ENCODE peak calls at places on chromosomes 5 and 9, in nine cellular contexts. One of them, this sample, is unnamed.

GRCh38 chr5:172584638-172585037 is 56.4 kb upstream of the NEURL1B start:
- DNase-seq in ACHN: no peak
- DNase-seq in HCEC 1CT: no peak
- DNase-seq in hepatic stellate cell: no peak
- DNase-seq in activated CD4-positive, alpha-beta T cell treated with anti-CD3 and anti-CD28 coated beads, Interleukin-2, amount 10 ng/mL, durations not matched to agents 7 days and 5 days: no peak
- DNase-seq in GM03348: no peak
- DNase-seq in left colon: no peak
- DNase-seq in HTR-8/SVneo: no peak
- DNase-seq in IMR-90: no peak
- DNase-seq in this sample: no peak

GRCh38 chr5:55333017-55333416 is 25.2 kb downstream of the MTREX start:
- DNase-seq in ACHN: no peak
- DNase-seq in HCEC 1CT: no peak
- DNase-seq in hepatic stellate cell: no peak
- DNase-seq in activated CD4-positive, alpha-beta T cell treated with anti-CD3 and anti-CD28 coated beads, Interleukin-2, amount 10 ng/mL, durations not matched to agents 7 days and 5 days: no peak
- DNase-seq in GM03348: no peak
- DNase-seq in left colon: no peak
- DNase-seq in HTR-8/SVneo: no peak
- DNase-seq in IMR-90: no peak
- DNase-seq in this sample: no peak

GRCh38 chr9:117473293-117473692 is 58.4 kb upstream of the ASTN2 start:
- DNase-seq in ACHN: no peak
- DNase-seq in HCEC 1CT: no peak
- DNase-seq in hepatic stellate cell: no peak
- DNase-seq in activated CD4-positive, alpha-beta T cell treated with anti-CD3 and anti-CD28 coated beads, Interleukin-2, amount 10 ng/mL, durations not matched to agents 7 days and 5 days: no peak
- DNase-seq in GM03348: no peak
- DNase-seq in left colon: no peak
- DNase-seq in HTR-8/SVneo: no peak
- DNase-seq in IMR-90: no peak
- DNase-seq in this sample: no peak

GRCh38 chr9:6975198-6975597 is 217.4 kb downstream of the KDM4C start:
- DNase-seq in ACHN: no peak
- DNase-seq in HCEC 1CT: no peak
- DNase-seq in hepatic stellate cell: no peak
- DNase-seq in activated CD4-positive, alpha-beta T cell treated with anti-CD3 and anti-CD28 coated beads, Interleukin-2, amount 10 ng/mL, durations not matched to agents 7 days and 5 days: no peak
- DNase-seq in GM03348: no peak
- DNase-seq in left colon: no peak
- DNase-seq in HTR-8/SVneo: no peak
- DNase-seq in IMR-90: no peak
- DNase-seq in this sample: no peak

GRCh38 chr9:3794005-3794404 is 268.2 kb upstream of the RFX3 start:
- DNase-seq in ACHN: no peak
- DNase-seq in HCEC 1CT: peak
- DNase-seq in hepatic stellate cell: no peak
- DNase-seq in activated CD4-positive, alpha-beta T cell treated with anti-CD3 and anti-CD28 coated beads, Interleukin-2, amount 10 ng/mL, durations not matched to agents 7 days and 5 days: no peak
- DNase-seq in GM03348: peak
- DNase-seq in left colon: no peak
- DNase-seq in HTR-8/SVneo: no peak
- DNase-seq in IMR-90: peak
- DNase-seq in this sample: peak

GRCh38 chr5:103829585-103829984 is 267.0 kb upstream of the NUDT12 start:
- DNase-seq in ACHN: peak
- DNase-seq in HCEC 1CT: no peak
- DNase-seq in hepatic stellate cell: no peak
- DNase-seq in activated CD4-positive, alpha-beta T cell treated with anti-CD3 and anti-CD28 coated beads, Interleukin-2, amount 10 ng/mL, durations not matched to agents 7 days and 5 days: no peak
- DNase-seq in GM03348: no peak
- DNase-seq in left colon: peak
- DNase-seq in HTR-8/SVneo: no peak
- DNase-seq in IMR-90: no peak
- DNase-seq in this sample: no peak

GRCh38 chr5:112210430-112211005 is 208.6 kb downstream of the EPB41L4A start:
- DNase-seq in ACHN: peak
- DNase-seq in HCEC 1CT: peak
- DNase-seq in hepatic stellate cell: no peak
- DNase-seq in activated CD4-positive, alpha-beta T cell treated with anti-CD3 and anti-CD28 coated beads, Interleukin-2, amount 10 ng/mL, durations not matched to agents 7 days and 5 days: peak
- DNase-seq in GM03348: peak
- DNase-seq in left colon: peak
- DNase-seq in HTR-8/SVneo: peak
- DNase-seq in IMR-90: peak
- DNase-seq in this sample: peak

GRCh38 chr9:131739988-131740648 is at the start of gene RAPGEF1:
- DNase-seq in ACHN: peak
- DNase-seq in HCEC 1CT: peak
- DNase-seq in hepatic stellate cell: peak
- DNase-seq in activated CD4-positive, alpha-beta T cell treated with anti-CD3 and anti-CD28 coated beads, Interleukin-2, amount 10 ng/mL, durations not matched to agents 7 days and 5 days: peak
- DNase-seq in GM03348: peak
- DNase-seq in left colon: peak
- DNase-seq in HTR-8/SVneo: peak
- DNase-seq in IMR-90: no peak
- DNase-seq in this sample: peak

GRCh38 chr5:169788168-169788567 is 151.1 kb downstream of the DOCK2 start:
- DNase-seq in ACHN: peak
- DNase-seq in HCEC 1CT: peak
- DNase-seq in hepatic stellate cell: peak
- DNase-seq in activated CD4-positive, alpha-beta T cell treated with anti-CD3 and anti-CD28 coated beads, Interleukin-2, amount 10 ng/mL, durations not matched to agents 7 days and 5 days: no peak
- DNase-seq in GM03348: peak
- DNase-seq in left colon: no peak
- DNase-seq in HTR-8/SVneo: peak
- DNase-seq in IMR-90: peak
- DNase-seq in this sample: peak

GRCh38 chr9:38423273-38423938 is 848 bp downstream of the IGFBPL1 start:
- DNase-seq in ACHN: no peak
- DNase-seq in HCEC 1CT: no peak
- DNase-seq in hepatic stellate cell: no peak
- DNase-seq in activated CD4-positive, alpha-beta T cell treated with anti-CD3 and anti-CD28 coated beads, Interleukin-2, amount 10 ng/mL, durations not matched to agents 7 days and 5 days: no peak
- DNase-seq in GM03348: no peak
- DNase-seq in left colon: no peak
- DNase-seq in HTR-8/SVneo: no peak
- DNase-seq in IMR-90: no peak
- DNase-seq in this sample: no peak

GRCh38 chr5:112738180-112738560 is 485 bp downstream of the APC start:
- DNase-seq in ACHN: no peak
- DNase-seq in HCEC 1CT: no peak
- DNase-seq in hepatic stellate cell: peak
- DNase-seq in activated CD4-positive, alpha-beta T cell treated with anti-CD3 and anti-CD28 coated beads, Interleukin-2, amount 10 ng/mL, durations not matched to agents 7 days and 5 days: peak
- DNase-seq in GM03348: peak
- DNase-seq in left colon: no peak
- DNase-seq in HTR-8/SVneo: no peak
- DNase-seq in IMR-90: no peak
- DNase-seq in this sample: peak

GRCh38 chr9:108565651-108566378 is 290.0 kb downstream of the ACTL7B start:
- DNase-seq in ACHN: peak
- DNase-seq in HCEC 1CT: peak
- DNase-seq in hepatic stellate cell: peak
- DNase-seq in activated CD4-positive, alpha-beta T cell treated with anti-CD3 and anti-CD28 coated beads, Interleukin-2, amount 10 ng/mL, durations not matched to agents 7 days and 5 days: peak
- DNase-seq in GM03348: peak
- DNase-seq in left colon: peak
- DNase-seq in HTR-8/SVneo: peak
- DNase-seq in IMR-90: peak
- DNase-seq in this sample: peak

GRCh38 chr9:91663858-91664257 is 240.2 kb upstream of the NFIL3 start:
- DNase-seq in ACHN: no peak
- DNase-seq in HCEC 1CT: no peak
- DNase-seq in hepatic stellate cell: no peak
- DNase-seq in activated CD4-positive, alpha-beta T cell treated with anti-CD3 and anti-CD28 coated beads, Interleukin-2, amount 10 ng/mL, durations not matched to agents 7 days and 5 days: no peak
- DNase-seq in GM03348: no peak
- DNase-seq in left colon: no peak
- DNase-seq in HTR-8/SVneo: no peak
- DNase-seq in IMR-90: no peak
- DNase-seq in this sample: no peak

GRCh38 chr9:90961375-90961774 is 159.8 kb downstream of the SYK start:
- DNase-seq in ACHN: no peak
- DNase-seq in HCEC 1CT: no peak
- DNase-seq in hepatic stellate cell: peak
- DNase-seq in activated CD4-positive, alpha-beta T cell treated with anti-CD3 and anti-CD28 coated beads, Interleukin-2, amount 10 ng/mL, durations not matched to agents 7 days and 5 days: no peak
- DNase-seq in GM03348: peak
- DNase-seq in left colon: no peak
- DNase-seq in HTR-8/SVneo: no peak
- DNase-seq in IMR-90: peak
- DNase-seq in this sample: no peak

GRCh38 chr5:95730730-95731570 is at the start of gene RHOBTB3:
- DNase-seq in ACHN: peak
- DNase-seq in HCEC 1CT: peak
- DNase-seq in hepatic stellate cell: peak
- DNase-seq in activated CD4-positive, alpha-beta T cell treated with anti-CD3 and anti-CD28 coated beads, Interleukin-2, amount 10 ng/mL, durations not matched to agents 7 days and 5 days: peak
- DNase-seq in GM03348: peak
- DNase-seq in left colon: peak
- DNase-seq in HTR-8/SVneo: peak
- DNase-seq in IMR-90: peak
- DNase-seq in this sample: peak

GRCh38 chr9:97557606-97558095 is 56.2 kb downstream of the TMOD1 start:
- DNase-seq in ACHN: no peak
- DNase-seq in HCEC 1CT: no peak
- DNase-seq in hepatic stellate cell: no peak
- DNase-seq in activated CD4-positive, alpha-beta T cell treated with anti-CD3 and anti-CD28 coated beads, Interleukin-2, amount 10 ng/mL, durations not matched to agents 7 days and 5 days: no peak
- DNase-seq in GM03348: no peak
- DNase-seq in left colon: no peak
- DNase-seq in HTR-8/SVneo: no peak
- DNase-seq in IMR-90: no peak
- DNase-seq in this sample: no peak

GRCh38 chr5:170471551-170472212 is 32.1 kb upstream of the KCNIP1 start:
- DNase-seq in ACHN: no peak
- DNase-seq in HCEC 1CT: no peak
- DNase-seq in hepatic stellate cell: no peak
- DNase-seq in activated CD4-positive, alpha-beta T cell treated with anti-CD3 and anti-CD28 coated beads, Interleukin-2, amount 10 ng/mL, durations not matched to agents 7 days and 5 days: no peak
- DNase-seq in GM03348: no peak
- DNase-seq in left colon: no peak
- DNase-seq in HTR-8/SVneo: no peak
- DNase-seq in IMR-90: no peak
- DNase-seq in this sample: no peak

GRCh38 chr9:69877852-69878507 is 57.4 kb downstream of the CFAP95 start:
- DNase-seq in ACHN: peak
- DNase-seq in HCEC 1CT: peak
- DNase-seq in hepatic stellate cell: peak
- DNase-seq in activated CD4-positive, alpha-beta T cell treated with anti-CD3 and anti-CD28 coated beads, Interleukin-2, amount 10 ng/mL, durations not matched to agents 7 days and 5 days: no peak
- DNase-seq in GM03348: peak
- DNase-seq in left colon: no peak
- DNase-seq in HTR-8/SVneo: peak
- DNase-seq in IMR-90: peak
- DNase-seq in this sample: peak

GRCh38 chr9:37309136-37309535 is 113.4 kb upstream of the GRHPR start:
- DNase-seq in ACHN: no peak
- DNase-seq in HCEC 1CT: peak
- DNase-seq in hepatic stellate cell: peak
- DNase-seq in activated CD4-positive, alpha-beta T cell treated with anti-CD3 and anti-CD28 coated beads, Interleukin-2, amount 10 ng/mL, durations not matched to agents 7 days and 5 days: peak
- DNase-seq in GM03348: no peak
- DNase-seq in left colon: no peak
- DNase-seq in HTR-8/SVneo: peak
- DNase-seq in IMR-90: peak
- DNase-seq in this sample: peak

GRCh38 chr5:95949810-95950209 is 11.8 kb downstream of the ELL2 start:
- DNase-seq in ACHN: no peak
- DNase-seq in HCEC 1CT: no peak
- DNase-seq in hepatic stellate cell: no peak
- DNase-seq in activated CD4-positive, alpha-beta T cell treated with anti-CD3 and anti-CD28 coated beads, Interleukin-2, amount 10 ng/mL, durations not matched to agents 7 days and 5 days: no peak
- DNase-seq in GM03348: no peak
- DNase-seq in left colon: no peak
- DNase-seq in HTR-8/SVneo: no peak
- DNase-seq in IMR-90: no peak
- DNase-seq in this sample: no peak

GRCh38 chr5:91194861-91195460 is 188.2 kb downstream of the ARRDC3 start:
- DNase-seq in ACHN: no peak
- DNase-seq in HCEC 1CT: no peak
- DNase-seq in hepatic stellate cell: no peak
- DNase-seq in activated CD4-positive, alpha-beta T cell treated with anti-CD3 and anti-CD28 coated beads, Interleukin-2, amount 10 ng/mL, durations not matched to agents 7 days and 5 days: no peak
- DNase-seq in GM03348: no peak
- DNase-seq in left colon: peak
- DNase-seq in HTR-8/SVneo: no peak
- DNase-seq in IMR-90: no peak
- DNase-seq in this sample: no peak

GRCh38 chr9:135009051-135009560 is 78.4 kb upstream of the OLFM1 start:
- DNase-seq in ACHN: no peak
- DNase-seq in HCEC 1CT: no peak
- DNase-seq in hepatic stellate cell: no peak
- DNase-seq in activated CD4-positive, alpha-beta T cell treated with anti-CD3 and anti-CD28 coated beads, Interleukin-2, amount 10 ng/mL, durations not matched to agents 7 days and 5 days: no peak
- DNase-seq in GM03348: no peak
- DNase-seq in left colon: no peak
- DNase-seq in HTR-8/SVneo: no peak
- DNase-seq in IMR-90: no peak
- DNase-seq in this sample: no peak